ENCODE peak calls at places on chromosome 14, in four cellular contexts. B is HepG2, K is GM12878, U is HCT116. I is an unnamed sample.

GRCh38 chr14:71485833-71486232 is 446.4 kb upstream of the RGS6 start:
- DNase-seq in B (no peak), K (no peak), U (no peak), I (no peak)

GRCh38 chr14:75558440-75558839 is 20.0 kb upstream of the FLVCR2 start:
- DNase-seq in B (no peak), K (no peak), U (no peak), I (no peak)

GRCh38 chr14:99716850-99717681 is 33.0 kb downstream of the CYP46A1 start:
- DNase-seq in B (no peak), K (no peak), U (no peak), I (no peak)

GRCh38 chr14:22540811-22541360 is 48.1 kb downstream of the DAD1 start:
- DNase-seq in B (no peak), K (no peak), U (no peak), I (no peak)

GRCh38 chr14:39145266-39145966 is 24.7 kb downstream of the TRAPPC6B start:
- DNase-seq in B (peak; percentile 93), K (no peak), U (no peak), I (no peak)

GRCh38 chr14:91225025-91225424 is 19.5 kb downstream of the GPR68 start:
- DNase-seq in B (no peak), K (no peak), U (no peak), I (no peak)

GRCh38 chr14:76390621-76391020 is 14.7 kb downstream of the ESRRB start:
- DNase-seq in B (no peak), K (no peak), U (no peak), I (no peak)

GRCh38 chr14:35402323-35403084 is 2.0 kb downstream of the NFKBIA start:
- DNase-seq in B (no peak), K (no peak), U (no peak), I (no peak)

GRCh38 chr14:65370890-65371289 is 41.6 kb upstream of the FUT8 start:
- DNase-seq in B (no peak), K (no peak), U (no peak), I (no peak)

GRCh38 chr14:55807059-55807499 is 227.1 kb downstream of the KTN1 start:
- DNase-seq in B (peak; percentile 28), K (no peak), U (peak; percentile 70), I (no peak)

GRCh38 chr14:99624024-99624423 is 20.0 kb upstream of the CCDC85C start:
- DNase-seq in B (no peak), K (no peak), U (no peak), I (no peak)

GRCh38 chr14:100504372-100505078 is 82.7 kb downstream of the BEGAIN start:
- DNase-seq in B (peak; percentile 24), K (no peak), U (peak; percentile 12), I (no peak)

GRCh38 chr14:97802974-97803373 is 1005.8 kb downstream of the VRK1 start:
- DNase-seq in B (no peak), K (no peak), U (no peak), I (no peak)

GRCh38 chr14:80055912-80056801 is 155.1 kb downstream of the DIO2 start:
- DNase-seq in B (peak; percentile 16), K (no peak), U (no peak), I (peak; percentile 82)

GRCh38 chr14:49999216-49999761 is 106.4 kb downstream of the ARF6 start:
- DNase-seq in B (no peak), K (no peak), U (peak; percentile 71), I (peak; percentile 49)

GRCh38 chr14:55092326-55092725 is 36.7 kb upstream of the LGALS3 start:
- DNase-seq in B (no peak), K (no peak), U (no peak), I (no peak)

GRCh38 chr14:92481386-92481785 is 32.2 kb upstream of the RIN3 start:
- DNase-seq in B (no peak), K (no peak), U (no peak), I (no peak)

GRCh38 chr14:94145902-94146527 is 16.6 kb upstream of the IFI27L2 start:
- DNase-seq in B (no peak), K (no peak), U (no peak), I (no peak)

GRCh38 chr14:75859746-75860145 is 122.0 kb downstream of the TGFB3 start:
- DNase-seq in B (no peak), K (no peak), U (no peak), I (no peak)

GRCh38 chr14:79062226-79062625 is 892.1 kb downstream of the NRXN3 start:
- DNase-seq in B (no peak), K (no peak), U (no peak), I (no peak)

GRCh38 chr14:86003998-86004397 is 474.1 kb downstream of the FLRT2 start:
- DNase-seq in B (peak; percentile 44), K (no peak), U (no peak), I (no peak)

GRCh38 chr14:100726812-100727564 is at the start of gene DLK1:
- DNase-seq in B (no peak), K (no peak), U (no peak), I (no peak)

GRCh38 chr14:93035917-93036651 is 79.6 kb downstream of the ITPK1 start:
- DNase-seq in B (peak; percentile 91), K (no peak), U (no peak), I (no peak)

GRCh38 chr14:76931629-76932402 is 96.7 kb downstream of the IRF2BPL start:
- DNase-seq in B (no peak), K (no peak), U (no peak), I (no peak)

GRCh38 chr14:53010193-53010592 is 59.3 kb upstream of the FERMT2 start:
- DNase-seq in B (no peak), K (no peak), U (no peak), I (no peak)

GRCh38 chr14:50083467-50084337 is 32.7 kb downstream of the VCPKMT start:
- DNase-seq in B (no peak), K (no peak), U (no peak), I (no peak)

GRCh38 chr14:58768977-58769376 is 131.2 kb downstream of the DACT1 start:
- DNase-seq in B (no peak), K (no peak), U (no peak), I (no peak)

GRCh38 chr14:83342590-83342989 is 1808.9 kb upstream of the SEL1L start:
- DNase-seq in B (no peak), K (no peak), U (no peak), I (no peak)

GRCh38 chr14:96243785-96244184 is 12.2 kb upstream of the BDKRB1 start:
- DNase-seq in B (no peak), K (no peak), U (no peak), I (no peak)

GRCh38 chr14:92247347-92247746 is 75.6 kb upstream of the SLC24A4 start:
- DNase-seq in B (no peak), K (no peak), U (no peak), I (no peak)

GRCh38 chr14:87615822-87616679 is 376.9 kb downstream of the GALC start:
- DNase-seq in B (peak; percentile 44), K (no peak), U (peak; percentile 0), I (peak; percentile 66)

GRCh38 chr14:53841109-53842099 is 115.2 kb downstream of the BMP4 start:
- DNase-seq in B (no peak), K (no peak), U (no peak), I (no peak)

GRCh38 chr14:101102875-101103274 is 199.4 kb upstream of the RTL1 start:
- DNase-seq in B (no peak), K (no peak), U (no peak), I (no peak)

GRCh38 chr14:68079941-68080697 is 260.5 kb downstream of the RAD51B start:
- DNase-seq in B (peak; percentile 62), K (no peak), U (no peak), I (no peak)
- TF ChIP-seq JUND in B (no peak), K (no peak), U (no peak), I (no peak)

GRCh38 chr14:104218361-104219180 is 80.2 kb downstream of the KIF26A start:
- DNase-seq in B (no peak), K (no peak), U (no peak), I (no peak)
- TF ChIP-seq JUND in B (no peak), K (no peak), U (no peak), I (no peak)

GRCh38 chr14:103728721-103729120 is 13.1 kb downstream of the ZFYVE21 start:
- DNase-seq in B (no peak), K (no peak), U (no peak), I (peak; percentile 95)

GRCh38 chr14:103728141-103728540 is 12.5 kb downstream of the ZFYVE21 start:
- DNase-seq in B (no peak), K (no peak), U (no peak), I (no peak)

GRCh38 chr14:103725739-103726395 is 10.3 kb downstream of the ZFYVE21 start:
- DNase-seq in B (no peak), K (no peak), U (no peak), I (no peak)

GRCh38 chr14:103726474-103726873 is 10.9 kb downstream of the ZFYVE21 start:
- DNase-seq in B (no peak), K (no peak), U (no peak), I (no peak)

GRCh38 chr14:103727313-103728000 is 11.8 kb downstream of the ZFYVE21 start:
- DNase-seq in B (no peak), K (no peak), U (no peak), I (no peak)
- TF ChIP-seq JUND in B (no peak), K (no peak), U (no peak), I (no peak)

GRCh38 chr14:67490201-67490600 is 1.7 kb upstream of the TMEM229B start:
- DNase-seq in B (no peak), K (no peak), U (no peak), I (no peak)
- TF ChIP-seq JUND in B (no peak), K (no peak), U (no peak), I (no peak)

GRCh38 chr14:72657214-72657921 is 236.5 kb downstream of the DPF3 start:
- DNase-seq in B (no peak), K (no peak), U (no peak), I (no peak)
- TF ChIP-seq JUND in B (no peak), K (no peak), U (no peak), I (no peak)

DNA sequence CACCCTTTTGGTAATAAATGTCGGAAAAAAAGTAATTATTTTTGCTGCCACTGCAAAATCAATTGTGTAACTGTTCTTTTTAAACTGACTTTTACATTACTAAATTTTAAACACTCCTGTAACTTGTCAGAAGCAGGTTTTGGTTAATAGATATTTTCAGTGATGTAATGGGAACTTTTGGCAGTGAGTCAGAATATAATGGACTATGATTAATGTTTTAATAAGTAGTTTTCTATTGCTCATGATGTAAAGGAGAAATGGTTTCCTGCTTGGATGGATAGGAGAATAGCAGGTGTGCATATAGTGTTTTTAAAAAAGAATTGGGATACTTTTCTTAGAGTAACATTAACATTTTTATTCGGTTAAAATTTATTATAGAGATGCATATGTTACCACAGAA is 58.8 kb downstream of the TRMT5 start:
- DNase-seq in B (no peak), K (no peak), U (no peak), I (no peak)
- TF ChIP-seq JUND in B (no peak), K (no peak), U (no peak), I (no peak)

DNA sequence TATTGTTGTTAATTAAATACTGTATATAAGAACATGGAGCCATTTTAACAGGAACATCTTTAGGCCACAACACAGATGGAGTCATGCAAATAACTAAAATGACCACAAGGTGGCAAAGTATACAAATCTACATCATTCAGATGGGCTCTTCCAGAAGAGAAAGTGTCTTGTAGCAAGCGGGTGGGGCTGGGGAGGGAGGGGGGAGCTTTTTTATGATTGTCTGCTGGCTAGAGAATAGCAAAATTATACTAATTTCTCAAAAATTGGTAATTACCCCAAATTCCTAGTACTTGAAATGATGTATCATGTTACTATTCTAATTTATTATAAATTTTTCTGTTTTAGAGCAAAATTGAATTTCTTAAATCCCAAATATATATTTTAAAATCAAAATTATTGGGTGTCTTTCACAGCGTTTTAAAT is 378.7 kb downstream of the PRKD1 start:
- DNase-seq in B (peak; percentile 70), K (peak; percentile 5), U (peak; percentile 12), I (peak; percentile 37)
- TF ChIP-seq JUND in B (no peak), K (no peak), U (no peak), I (no peak)